ENCODE peak calls at places on chromosome 16, in ten cellular contexts. One of them, this sample, is unnamed.

GRCh38 chr16:58421529-58421928 is 29.3 kb downstream of the GINS3 start:
- DNase-seq in ascending aorta: no peak
- DNase-seq in OCI-LY7: no peak
- DNase-seq in AG04450: no peak
- DNase-seq in WERI-Rb-1: no peak
- DNase-seq in stomach: no peak
- DNase-seq in HFF-Myc: no peak
- DNase-seq in GM12865: no peak
- DNase-seq in fibroblast of villous mesenchyme: no peak
- DNase-seq in lower leg skin: no peak
- DNase-seq in this sample: no peak

GRCh38 chr16:55515110-55515509 is 6.2 kb downstream of the LPCAT2 start:
- DNase-seq in lower leg skin: no peak
- DNase-seq in WERI-Rb-1: no peak
- DNase-seq in HFF-Myc: no peak
- DNase-seq in ascending aorta: no peak
- DNase-seq in AG04450: no peak
- DNase-seq in OCI-LY7: no peak
- DNase-seq in fibroblast of villous mesenchyme: no peak
- DNase-seq in GM12865: no peak
- DNase-seq in stomach: no peak
- DNase-seq in this sample: no peak

GRCh38 chr16:81813648-81814047 is 34.6 kb downstream of the PLCG2 start:
- DNase-seq in fibroblast of villous mesenchyme: no peak
- DNase-seq in OCI-LY7: no peak
- DNase-seq in ascending aorta: no peak
- DNase-seq in AG04450: no peak
- DNase-seq in lower leg skin: no peak
- DNase-seq in stomach: no peak
- DNase-seq in WERI-Rb-1: no peak
- DNase-seq in GM12865: no peak
- DNase-seq in HFF-Myc: no peak
- DNase-seq in this sample: no peak

GRCh38 chr16:1466968-1467521 is 7.8 kb downstream of the CLCN7 start:
- DNase-seq in HFF-Myc: no peak
- DNase-seq in stomach: no peak
- DNase-seq in lower leg skin: no peak
- DNase-seq in fibroblast of villous mesenchyme: no peak
- DNase-seq in GM12865: no peak
- DNase-seq in OCI-LY7: no peak
- DNase-seq in ascending aorta: no peak
- DNase-seq in AG04450: no peak
- DNase-seq in WERI-Rb-1: no peak
- DNase-seq in this sample: no peak

GRCh38 chr16:75458029-75458428 is 6.5 kb downstream of the TMEM170A start:
- DNase-seq in fibroblast of villous mesenchyme: no peak
- DNase-seq in WERI-Rb-1: no peak
- DNase-seq in stomach: no peak
- DNase-seq in GM12865: no peak
- DNase-seq in AG04450: no peak
- DNase-seq in ascending aorta: no peak
- DNase-seq in lower leg skin: no peak
- DNase-seq in OCI-LY7: no peak
- DNase-seq in HFF-Myc: no peak
- DNase-seq in this sample: no peak

GRCh38 chr16:89707695-89708094 is 6.2 kb upstream of the SPATA2L start:
- DNase-seq in HFF-Myc: no peak
- DNase-seq in AG04450: no peak
- DNase-seq in OCI-LY7: no peak
- DNase-seq in stomach: no peak
- DNase-seq in fibroblast of villous mesenchyme: no peak
- DNase-seq in WERI-Rb-1: no peak
- DNase-seq in ascending aorta: no peak
- DNase-seq in GM12865: peak
- DNase-seq in lower leg skin: no peak
- DNase-seq in this sample: no peak

GRCh38 chr16:87288753-87289362 is 28.3 kb downstream of the C16orf95 start:
- DNase-seq in AG04450: peak
- DNase-seq in OCI-LY7: no peak
- DNase-seq in lower leg skin: no peak
- DNase-seq in GM12865: no peak
- DNase-seq in stomach: no peak
- DNase-seq in fibroblast of villous mesenchyme: peak
- DNase-seq in ascending aorta: no peak
- DNase-seq in WERI-Rb-1: no peak
- DNase-seq in HFF-Myc: peak
- DNase-seq in this sample: peak

GRCh38 chr16:55048745-55049144 is 118.1 kb downstream of the IRX5 start:
- DNase-seq in WERI-Rb-1: no peak
- DNase-seq in HFF-Myc: no peak
- DNase-seq in ascending aorta: no peak
- DNase-seq in OCI-LY7: no peak
- DNase-seq in AG04450: no peak
- DNase-seq in fibroblast of villous mesenchyme: no peak
- DNase-seq in stomach: no peak
- DNase-seq in lower leg skin: no peak
- DNase-seq in GM12865: no peak
- DNase-seq in this sample: no peak

GRCh38 chr16:55815320-55815719 is 17.6 kb downstream of the CES1 start:
- DNase-seq in AG04450: no peak
- DNase-seq in lower leg skin: no peak
- DNase-seq in OCI-LY7: no peak
- DNase-seq in WERI-Rb-1: no peak
- DNase-seq in GM12865: no peak
- DNase-seq in HFF-Myc: no peak
- DNase-seq in ascending aorta: no peak
- DNase-seq in fibroblast of villous mesenchyme: no peak
- DNase-seq in stomach: no peak
- DNase-seq in this sample: no peak

DNA sequence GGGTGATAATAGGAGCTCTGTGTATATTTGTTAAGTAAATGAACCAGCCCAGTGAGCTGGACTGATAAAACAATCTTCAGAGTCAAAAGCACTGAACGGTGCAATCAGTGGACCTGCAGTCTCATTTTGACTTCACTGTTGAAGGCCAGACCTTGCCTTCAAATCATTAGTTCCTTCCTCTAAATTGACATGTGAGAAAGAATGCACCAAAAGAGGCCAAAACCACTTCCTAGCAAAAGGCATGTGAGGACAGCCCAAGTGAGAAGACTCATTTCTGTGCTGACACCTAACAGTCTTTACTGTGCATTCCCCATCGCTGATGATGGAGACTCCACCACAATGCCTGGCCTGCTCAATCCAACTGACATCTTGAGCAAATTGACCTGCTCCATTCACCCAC is 10.6 kb downstream of the GTF3C1 start:
- DNase-seq in OCI-LY7: no peak
- DNase-seq in GM12865: peak
- DNase-seq in ascending aorta: no peak
- DNase-seq in WERI-Rb-1: no peak
- DNase-seq in fibroblast of villous mesenchyme: no peak
- DNase-seq in AG04450: no peak
- DNase-seq in HFF-Myc: no peak
- DNase-seq in stomach: no peak
- DNase-seq in lower leg skin: no peak
- DNase-seq in this sample: no peak
- TF ChIP-seq CTCF in OCI-LY7: no peak
- TF ChIP-seq CTCF in GM12865: no peak
- TF ChIP-seq CTCF in ascending aorta: no peak
- TF ChIP-seq CTCF in WERI-Rb-1: no peak
- TF ChIP-seq CTCF in fibroblast of villous mesenchyme: no peak
- TF ChIP-seq CTCF in AG04450: no peak
- TF ChIP-seq CTCF in HFF-Myc: no peak
- TF ChIP-seq CTCF in stomach: no peak
- TF ChIP-seq CTCF in lower leg skin: no peak
- TF ChIP-seq CTCF in this sample: no peak

GRCh38 chr16:68264128-68265077 is at the start of gene SLC7A6:
- DNase-seq in stomach: peak
- DNase-seq in OCI-LY7: peak
- DNase-seq in GM12865: peak
- DNase-seq in fibroblast of villous mesenchyme: peak
- DNase-seq in WERI-Rb-1: peak
- DNase-seq in ascending aorta: peak
- DNase-seq in HFF-Myc: no peak
- DNase-seq in lower leg skin: no peak
- DNase-seq in AG04450: no peak
- DNase-seq in this sample: no peak

GRCh38 chr16:68265078-68265925 is 976 bp downstream of the SLC7A6 start:
- DNase-seq in AG04450: no peak
- DNase-seq in GM12865: peak
- DNase-seq in lower leg skin: peak
- DNase-seq in WERI-Rb-1: no peak
- DNase-seq in fibroblast of villous mesenchyme: peak
- DNase-seq in ascending aorta: peak
- DNase-seq in HFF-Myc: no peak
- DNase-seq in OCI-LY7: peak
- DNase-seq in stomach: peak
- DNase-seq in this sample: peak

GRCh38 chr16:68267612-68268405 is 3.5 kb downstream of the SLC7A6 start:
- DNase-seq in WERI-Rb-1: peak
- DNase-seq in OCI-LY7: no peak
- DNase-seq in lower leg skin: no peak
- DNase-seq in stomach: no peak
- DNase-seq in GM12865: no peak
- DNase-seq in HFF-Myc: no peak
- DNase-seq in fibroblast of villous mesenchyme: no peak
- DNase-seq in AG04450: no peak
- DNase-seq in ascending aorta: no peak
- DNase-seq in this sample: no peak

GRCh38 chr16:68259421-68259820 is 4.9 kb upstream of the SLC7A6 start:
- DNase-seq in WERI-Rb-1: no peak
- DNase-seq in HFF-Myc: no peak
- DNase-seq in AG04450: no peak
- DNase-seq in OCI-LY7: no peak
- DNase-seq in stomach: no peak
- DNase-seq in ascending aorta: no peak
- DNase-seq in lower leg skin: no peak
- DNase-seq in GM12865: no peak
- DNase-seq in fibroblast of villous mesenchyme: no peak
- DNase-seq in this sample: no peak

DNA sequence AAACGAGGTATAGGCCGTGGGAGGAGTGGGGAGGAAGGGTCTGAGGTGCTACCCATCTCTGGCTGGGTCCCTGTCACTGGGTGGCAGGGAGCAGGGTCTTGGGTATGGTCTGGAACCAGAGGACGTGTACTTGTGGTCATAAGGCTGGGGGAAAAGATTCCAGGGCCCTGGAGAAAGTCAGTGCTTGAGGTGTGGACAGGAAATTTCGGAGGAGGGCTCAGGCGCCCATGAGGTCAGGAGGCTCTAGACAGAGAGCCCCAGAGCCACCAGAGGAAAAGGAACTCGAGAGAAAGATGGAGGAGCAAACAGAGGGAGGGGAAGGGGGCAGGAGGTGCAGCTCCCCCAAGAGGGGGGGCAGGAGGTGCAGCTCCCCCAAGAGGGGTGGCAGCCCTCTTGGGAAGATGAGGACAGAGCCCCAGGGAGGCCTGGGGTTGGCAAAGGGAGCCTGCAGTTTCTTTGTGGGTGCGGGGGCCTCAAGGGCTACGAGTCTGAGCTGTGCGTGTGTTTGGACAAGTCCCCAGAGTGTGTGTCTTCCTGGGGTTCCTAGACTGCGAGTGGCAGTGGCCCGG is 683 bp upstream of the SLC7A6 start:
- DNase-seq in WERI-Rb-1: no peak
- DNase-seq in HFF-Myc: no peak
- DNase-seq in stomach: no peak
- DNase-seq in OCI-LY7: no peak
- DNase-seq in ascending aorta: no peak
- DNase-seq in AG04450: no peak
- DNase-seq in GM12865: no peak
- DNase-seq in lower leg skin: no peak
- DNase-seq in fibroblast of villous mesenchyme: no peak
- DNase-seq in this sample: no peak
- H3K4me3 ChIP-seq in WERI-Rb-1: peak
- H3K4me3 ChIP-seq in HFF-Myc: peak
- H3K4me3 ChIP-seq in stomach: peak
- H3K4me3 ChIP-seq in OCI-LY7: peak
- H3K4me3 ChIP-seq in ascending aorta: peak
- H3K4me3 ChIP-seq in AG04450: peak
- H3K4me3 ChIP-seq in GM12865: peak
- H3K4me3 ChIP-seq in lower leg skin: peak
- H3K4me3 ChIP-seq in fibroblast of villous mesenchyme: peak
- H3K4me3 ChIP-seq in this sample: peak

DNA sequence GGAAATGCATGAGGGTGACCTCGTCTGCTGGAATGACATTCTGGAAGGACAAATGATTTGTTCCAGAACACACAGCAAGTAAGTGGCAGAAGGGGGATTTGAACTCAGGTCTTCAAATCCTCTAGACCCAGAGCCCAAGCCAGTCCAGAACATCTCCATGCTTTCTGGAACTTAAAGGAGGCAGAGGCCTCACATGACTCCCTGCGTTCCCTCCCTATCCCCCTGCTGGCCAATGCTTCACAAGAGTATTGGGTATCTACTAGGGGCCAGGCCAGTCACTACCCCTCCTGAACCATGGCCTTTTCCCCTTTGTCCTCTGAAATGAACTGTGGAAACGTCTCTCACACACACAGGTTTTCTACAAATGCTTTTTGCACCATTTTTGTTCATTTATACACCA is 7.6 kb upstream of the BEAN1 start:
- DNase-seq in fibroblast of villous mesenchyme: no peak
- DNase-seq in WERI-Rb-1: no peak
- DNase-seq in OCI-LY7: no peak
- DNase-seq in HFF-Myc: no peak
- DNase-seq in GM12865: no peak
- DNase-seq in ascending aorta: no peak
- DNase-seq in lower leg skin: no peak
- DNase-seq in stomach: no peak
- DNase-seq in AG04450: no peak
- DNase-seq in this sample: no peak
- TF ChIP-seq CTCF in fibroblast of villous mesenchyme: no peak
- TF ChIP-seq CTCF in WERI-Rb-1: peak
- TF ChIP-seq CTCF in OCI-LY7: peak
- TF ChIP-seq CTCF in HFF-Myc: no peak
- TF ChIP-seq CTCF in GM12865: no peak
- TF ChIP-seq CTCF in ascending aorta: no peak
- TF ChIP-seq CTCF in lower leg skin: no peak
- TF ChIP-seq CTCF in stomach: no peak
- TF ChIP-seq CTCF in AG04450: peak
- TF ChIP-seq CTCF in this sample: no peak

DNA sequence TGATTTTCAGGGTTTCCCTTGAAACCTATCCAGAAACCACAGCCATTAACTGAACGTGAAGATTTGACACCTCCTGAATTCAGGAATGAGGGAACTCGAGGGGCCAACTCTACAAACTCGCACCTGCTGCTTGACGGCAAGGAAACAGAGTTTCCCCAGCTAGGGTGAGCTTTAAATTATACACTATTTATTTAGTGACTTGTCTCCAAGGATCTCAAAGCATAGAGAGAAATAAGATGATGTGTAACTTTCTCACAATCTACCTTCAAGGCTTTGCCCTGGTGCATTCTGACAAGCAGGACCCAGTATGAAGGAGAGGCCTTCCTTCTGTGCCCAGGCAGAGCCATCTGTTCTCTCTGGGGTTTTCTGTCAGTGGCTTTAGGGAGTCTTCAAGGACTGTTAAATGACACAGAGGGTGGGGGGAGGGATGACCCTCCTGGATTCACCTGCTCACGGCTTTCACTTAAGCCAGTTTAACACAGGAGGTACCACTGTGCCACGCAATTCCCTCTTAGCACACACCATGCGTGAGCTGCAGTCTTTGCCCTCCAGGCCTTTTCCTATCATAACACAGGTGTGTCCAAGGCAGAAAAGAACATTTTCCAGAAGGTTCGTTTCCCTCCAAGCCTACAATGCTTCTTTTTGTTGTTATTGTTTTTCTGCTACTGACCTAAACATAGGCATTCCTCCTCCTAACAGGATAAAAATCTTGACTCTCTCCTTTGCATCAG is 1.3 kb downstream of the ZFHX3 start:
- DNase-seq in HFF-Myc: no peak
- DNase-seq in OCI-LY7: no peak
- DNase-seq in GM12865: no peak
- DNase-seq in lower leg skin: no peak
- DNase-seq in fibroblast of villous mesenchyme: no peak
- DNase-seq in ascending aorta: no peak
- DNase-seq in WERI-Rb-1: peak
- DNase-seq in stomach: no peak
- DNase-seq in AG04450: no peak
- DNase-seq in this sample: no peak
- H3K4me3 ChIP-seq in HFF-Myc: peak
- H3K4me3 ChIP-seq in OCI-LY7: no peak
- H3K4me3 ChIP-seq in GM12865: no peak
- H3K4me3 ChIP-seq in lower leg skin: no peak
- H3K4me3 ChIP-seq in fibroblast of villous mesenchyme: no peak
- H3K4me3 ChIP-seq in ascending aorta: peak
- H3K4me3 ChIP-seq in WERI-Rb-1: peak
- H3K4me3 ChIP-seq in stomach: peak
- H3K4me3 ChIP-seq in AG04450: peak
- H3K4me3 ChIP-seq in this sample: peak

This sample was measured in AG04449.